ENCODE peak calls at places on chromosomes 16 and 17, in nine cellular contexts. Q is stimulated activated CD8-positive, alpha-beta memory T cell treated with anti-CD3 and anti-CD28 coated beads, Interleukin-4, amount 100 ng/mL, for 1 hour; S is dorsolateral prefrontal cortex; M is GOT3; B is RWPE1; U is T-helper 2 cell; K is CD14-positive monocyte; L is BE2C; Y is stimulated activated CD4-positive, alpha-beta T cell treated with anti-CD3 and anti-CD28 coated beads, Interleukin-15, amount 100 ng/mL, for 1 hour. C is an unnamed sample.

GRCh38 chr17:16877102-16877501 is 94.8 kb downstream of the TNFRSF13B start:
- DNase-seq in L (no peak), U (no peak), Q (no peak), B (no peak), K (no peak), Y (no peak), M (no peak), S (no peak), C (no peak)

GRCh38 chr16:11252482-11252931 is 3.5 kb downstream of the SOCS1 start:
- DNase-seq in Y (no peak), U (peak; percentile 42), Q (no peak), B (no peak), L (no peak), M (no peak), S (no peak), K (no peak), C (no peak)

GRCh38 chr17:285751-286422 is 66.7 kb downstream of the RPH3AL start:
- DNase-seq in S (no peak), K (no peak), Q (no peak), U (no peak), L (no peak), B (no peak), Y (no peak), M (no peak), C (no peak)

GRCh38 chr17:20028436-20028835 is 19.3 kb downstream of the SPECC1 start:
- DNase-seq in B (no peak), K (no peak), S (no peak), M (no peak), Y (no peak), L (no peak), U (no peak), Q (no peak), C (no peak)

GRCh38 chr16:53745753-53746258 is 41.9 kb downstream of the FTO start:
- DNase-seq in B (peak; percentile 64), K (no peak), Q (no peak), L (no peak), Y (no peak), S (no peak), M (no peak), U (peak; percentile 76), C (no peak)

GRCh38 chr17:35890774-35891155 is 10.6 kb upstream of the CCL5 start:
- DNase-seq in Q (no peak), B (no peak), M (no peak), Y (no peak), L (no peak), S (no peak), U (peak; percentile 89), K (no peak), C (no peak)

GRCh38 chr17:21354796-21355385 is 21.3 kb upstream of the KCNJ12 start:
- DNase-seq in Y (no peak), K (no peak), L (no peak), B (no peak), U (no peak), S (no peak), M (no peak), Q (no peak), C (no peak)

GRCh38 chr16:1047801-1048200 is 24.7 kb upstream of the SSTR5 start:
- DNase-seq in Q (no peak), B (no peak), Y (no peak), L (no peak), M (no peak), S (no peak), K (no peak), U (no peak), C (no peak)

GRCh38 chr16:77596243-77596642 is 126.1 kb upstream of the NUDT7 start:
- DNase-seq in S (no peak), Q (no peak), U (no peak), L (no peak), B (no peak), Y (no peak), M (no peak), K (no peak), C (no peak)

GRCh38 chr17:76558210-76559095 is 18.6 kb downstream of the PRCD start:
- DNase-seq in B (no peak), M (no peak), Y (no peak), Q (no peak), S (no peak), K (no peak), U (peak; percentile 42), L (no peak), C (no peak)